ENCODE peak calls at places on chromosomes 16 and 17, in five cellular contexts. One of them, this sample, is unnamed.

GRCh38 chr17:72580321-72581127 is 459.7 kb downstream of the SOX9 start:
- DNase-seq in HEK293T: no peak
- DNase-seq in HepG2: peak; percentile 100
- DNase-seq in K562: no peak
- DNase-seq in GM12878: no peak
- DNase-seq in this sample: no peak

GRCh38 chr17:82201498-82201910 is 11.1 kb downstream of the CCDC57 start:
- DNase-seq in HEK293T: no peak
- DNase-seq in HepG2: no peak
- DNase-seq in K562: no peak
- DNase-seq in GM12878: no peak
- DNase-seq in this sample: peak; percentile 16

GRCh38 chr17:81471804-81472456 is 40.7 kb downstream of the ACTG1 start:
- DNase-seq in HEK293T: peak; percentile 98
- DNase-seq in HepG2: peak; percentile 42
- DNase-seq in K562: peak; percentile 99
- DNase-seq in GM12878: no peak
- DNase-seq in this sample: peak; percentile 97

GRCh38 chr17:75679706-75680201 is 12.6 kb downstream of the SAP30BP start:
- DNase-seq in HEK293T: no peak
- DNase-seq in HepG2: no peak
- DNase-seq in K562: no peak
- DNase-seq in GM12878: no peak
- DNase-seq in this sample: no peak

GRCh38 chr16:19130385-19130784 is 16.6 kb downstream of the ITPRIPL2 start:
- DNase-seq in HEK293T: no peak
- DNase-seq in HepG2: no peak
- DNase-seq in K562: no peak
- DNase-seq in GM12878: no peak
- DNase-seq in this sample: no peak

GRCh38 chr17:16872836-16873653 is 98.9 kb downstream of the TNFRSF13B start:
- DNase-seq in HEK293T: peak; percentile 77
- DNase-seq in HepG2: no peak
- DNase-seq in K562: peak; percentile 74
- DNase-seq in GM12878: no peak
- DNase-seq in this sample: peak; percentile 83

GRCh38 chr17:83012161-83012800 is 67.1 kb upstream of the METRNL start:
- DNase-seq in HEK293T: no peak
- DNase-seq in HepG2: no peak
- DNase-seq in K562: no peak
- DNase-seq in GM12878: no peak
- DNase-seq in this sample: peak; percentile 41

GRCh38 chr16:4976611-4977145 is 18.5 kb downstream of the SEC14L5 start:
- DNase-seq in HEK293T: no peak
- DNase-seq in HepG2: peak; percentile 76
- DNase-seq in K562: no peak
- DNase-seq in GM12878: no peak
- DNase-seq in this sample: no peak

GRCh38 chr16:77780378-77780837 is 8.0 kb upstream of the VAT1L start:
- DNase-seq in HEK293T: no peak
- DNase-seq in HepG2: peak; percentile 46
- DNase-seq in K562: no peak
- DNase-seq in GM12878: no peak
- DNase-seq in this sample: no peak

GRCh38 chr17:39328815-39329214 is 72.6 kb downstream of the FBXL20 start:
- DNase-seq in HEK293T: no peak
- DNase-seq in HepG2: no peak
- DNase-seq in K562: no peak
- DNase-seq in GM12878: no peak
- DNase-seq in this sample: no peak

DNA sequence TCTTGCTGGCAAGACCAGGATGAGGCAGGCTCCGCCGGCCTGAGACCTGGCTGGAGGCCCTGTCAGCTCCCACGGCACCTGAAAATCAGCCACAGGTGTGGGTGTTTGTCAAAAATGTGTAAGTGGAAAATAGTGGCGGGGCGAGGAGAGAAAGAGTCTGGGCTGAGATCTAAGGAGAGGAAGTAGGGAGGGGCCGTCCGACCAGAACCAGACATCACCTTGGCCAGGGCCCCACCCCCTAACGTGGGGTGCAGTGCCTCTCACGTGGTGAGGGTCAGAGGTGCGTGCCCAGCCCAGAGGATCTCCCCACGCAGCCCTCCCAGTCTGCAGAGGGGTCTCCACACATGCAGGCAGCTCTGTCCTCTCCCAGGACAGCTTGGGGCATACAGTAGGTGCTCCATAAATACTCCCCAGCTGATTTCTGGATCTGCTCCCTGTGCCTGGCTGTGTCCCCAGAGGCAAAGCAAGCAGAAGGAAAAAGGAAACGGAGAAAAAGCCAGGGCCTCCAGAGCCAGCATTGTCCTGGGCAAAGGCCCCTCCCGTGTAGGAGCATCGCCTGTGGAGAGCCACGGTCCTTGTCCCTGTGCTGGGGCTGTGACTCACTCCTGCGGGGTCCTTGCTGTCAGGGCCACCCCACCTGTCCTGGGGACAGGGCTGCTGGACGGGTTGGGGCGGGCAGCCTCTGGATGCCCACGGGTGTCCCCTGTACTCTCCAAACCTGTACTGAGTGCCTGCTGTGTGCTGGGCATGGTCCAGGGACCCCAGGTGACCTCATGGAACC is 16.7 kb downstream of the ZFPM1 start:
- DNase-seq in HEK293T: no peak
- DNase-seq in HepG2: no peak
- DNase-seq in K562: no peak
- DNase-seq in GM12878: no peak
- DNase-seq in this sample: no peak
- TF ChIP-seq FOXM1 in HEK293T: no peak
- TF ChIP-seq FOXM1 in HepG2: no peak
- TF ChIP-seq FOXM1 in K562: no peak
- TF ChIP-seq FOXM1 in GM12878: no peak
- TF ChIP-seq FOXM1 in this sample: no peak

GRCh38 chr16:11449716-11450115 is 104.5 kb downstream of the RMI2 start:
- DNase-seq in HEK293T: no peak
- DNase-seq in HepG2: no peak
- DNase-seq in K562: no peak
- DNase-seq in GM12878: no peak
- DNase-seq in this sample: no peak

GRCh38 chr16:11448796-11449416 is 103.6 kb downstream of the RMI2 start:
- DNase-seq in HEK293T: no peak
- DNase-seq in HepG2: no peak
- DNase-seq in K562: no peak
- DNase-seq in GM12878: no peak
- DNase-seq in this sample: no peak

GRCh38 chr16:11452298-11452697 is 107.0 kb downstream of the RMI2 start:
- DNase-seq in HEK293T: no peak
- DNase-seq in HepG2: no peak
- DNase-seq in K562: no peak
- DNase-seq in GM12878: no peak
- DNase-seq in this sample: no peak

GRCh38 chr16:11456741-11457140 is 111.5 kb downstream of the RMI2 start:
- DNase-seq in HEK293T: no peak
- DNase-seq in HepG2: no peak
- DNase-seq in K562: no peak
- DNase-seq in GM12878: no peak
- DNase-seq in this sample: no peak

GRCh38 chr16:11452746-11453344 is 107.6 kb downstream of the RMI2 start:
- DNase-seq in HEK293T: no peak
- DNase-seq in HepG2: no peak
- DNase-seq in K562: no peak
- DNase-seq in GM12878: no peak
- DNase-seq in this sample: no peak
- TF ChIP-seq FOXM1 in HEK293T: no peak
- TF ChIP-seq FOXM1 in HepG2: no peak
- TF ChIP-seq FOXM1 in K562: no peak
- TF ChIP-seq FOXM1 in GM12878: no peak
- TF ChIP-seq FOXM1 in this sample: no peak

GRCh38 chr17:12250973-12251372 is 230.3 kb downstream of the MAP2K4 start:
- DNase-seq in HEK293T: no peak
- DNase-seq in HepG2: no peak
- DNase-seq in K562: no peak
- DNase-seq in GM12878: no peak
- DNase-seq in this sample: no peak
- TF ChIP-seq FOXM1 in HEK293T: no peak
- TF ChIP-seq FOXM1 in HepG2: no peak
- TF ChIP-seq FOXM1 in K562: no peak
- TF ChIP-seq FOXM1 in GM12878: no peak
- TF ChIP-seq FOXM1 in this sample: no peak

GRCh38 chr17:14303343-14304221 is 2.7 kb downstream of the HS3ST3B1 start:
- DNase-seq in HEK293T: no peak
- DNase-seq in HepG2: no peak
- DNase-seq in K562: peak; percentile 10
- DNase-seq in GM12878: no peak
- DNase-seq in this sample: no peak
- TF ChIP-seq FOXM1 in HEK293T: no peak
- TF ChIP-seq FOXM1 in HepG2: no peak
- TF ChIP-seq FOXM1 in K562: no peak
- TF ChIP-seq FOXM1 in GM12878: no peak
- TF ChIP-seq FOXM1 in this sample: no peak

GRCh38 chr17:9926150-9926804 is 21.2 kb upstream of the RCVRN start:
- DNase-seq in HEK293T: no peak
- DNase-seq in HepG2: no peak
- DNase-seq in K562: no peak
- DNase-seq in GM12878: no peak
- DNase-seq in this sample: no peak

GRCh38 chr17:9922012-9922848 is 17.2 kb upstream of the RCVRN start:
- DNase-seq in HEK293T: no peak
- DNase-seq in HepG2: no peak
- DNase-seq in K562: no peak
- DNase-seq in GM12878: no peak
- DNase-seq in this sample: no peak

GRCh38 chr17:9928601-9929341 is 23.7 kb upstream of the RCVRN start:
- DNase-seq in HEK293T: peak; percentile 50
- DNase-seq in HepG2: peak; percentile 52
- DNase-seq in K562: peak; percentile 12
- DNase-seq in GM12878: no peak
- DNase-seq in this sample: peak; percentile 58

GRCh38 chr17:9924735-9925191 is 19.7 kb upstream of the RCVRN start:
- DNase-seq in HEK293T: peak; percentile 68
- DNase-seq in HepG2: peak; percentile 66
- DNase-seq in K562: peak; percentile 23
- DNase-seq in GM12878: peak; percentile 48
- DNase-seq in this sample: peak; percentile 61

DNA sequence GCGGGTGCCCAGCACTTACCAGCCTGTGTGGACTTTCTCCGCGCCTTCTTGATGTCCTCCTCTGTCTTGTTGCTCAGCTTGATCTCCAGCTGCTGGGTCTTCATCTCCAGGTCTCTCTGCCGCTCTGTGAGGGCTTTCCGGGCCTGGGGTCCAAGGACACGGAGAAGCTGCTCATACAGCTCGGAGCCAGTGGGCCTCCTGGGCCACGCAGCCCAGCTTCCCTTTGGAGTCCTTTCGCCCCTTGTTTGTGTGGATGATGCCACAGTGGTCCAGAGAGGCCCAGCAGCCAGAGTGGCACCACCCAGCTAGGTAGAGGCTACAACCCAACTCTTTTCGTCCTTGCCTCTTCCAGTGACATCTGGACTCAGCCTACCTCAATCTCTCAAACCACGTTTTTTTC is 20.4 kb upstream of the RCVRN start:
- DNase-seq in HEK293T: no peak
- DNase-seq in HepG2: no peak
- DNase-seq in K562: no peak
- DNase-seq in GM12878: no peak
- DNase-seq in this sample: no peak
- TF ChIP-seq FOXM1 in HEK293T: no peak
- TF ChIP-seq FOXM1 in HepG2: no peak
- TF ChIP-seq FOXM1 in K562: no peak
- TF ChIP-seq FOXM1 in GM12878: no peak
- TF ChIP-seq FOXM1 in this sample: no peak

DNA sequence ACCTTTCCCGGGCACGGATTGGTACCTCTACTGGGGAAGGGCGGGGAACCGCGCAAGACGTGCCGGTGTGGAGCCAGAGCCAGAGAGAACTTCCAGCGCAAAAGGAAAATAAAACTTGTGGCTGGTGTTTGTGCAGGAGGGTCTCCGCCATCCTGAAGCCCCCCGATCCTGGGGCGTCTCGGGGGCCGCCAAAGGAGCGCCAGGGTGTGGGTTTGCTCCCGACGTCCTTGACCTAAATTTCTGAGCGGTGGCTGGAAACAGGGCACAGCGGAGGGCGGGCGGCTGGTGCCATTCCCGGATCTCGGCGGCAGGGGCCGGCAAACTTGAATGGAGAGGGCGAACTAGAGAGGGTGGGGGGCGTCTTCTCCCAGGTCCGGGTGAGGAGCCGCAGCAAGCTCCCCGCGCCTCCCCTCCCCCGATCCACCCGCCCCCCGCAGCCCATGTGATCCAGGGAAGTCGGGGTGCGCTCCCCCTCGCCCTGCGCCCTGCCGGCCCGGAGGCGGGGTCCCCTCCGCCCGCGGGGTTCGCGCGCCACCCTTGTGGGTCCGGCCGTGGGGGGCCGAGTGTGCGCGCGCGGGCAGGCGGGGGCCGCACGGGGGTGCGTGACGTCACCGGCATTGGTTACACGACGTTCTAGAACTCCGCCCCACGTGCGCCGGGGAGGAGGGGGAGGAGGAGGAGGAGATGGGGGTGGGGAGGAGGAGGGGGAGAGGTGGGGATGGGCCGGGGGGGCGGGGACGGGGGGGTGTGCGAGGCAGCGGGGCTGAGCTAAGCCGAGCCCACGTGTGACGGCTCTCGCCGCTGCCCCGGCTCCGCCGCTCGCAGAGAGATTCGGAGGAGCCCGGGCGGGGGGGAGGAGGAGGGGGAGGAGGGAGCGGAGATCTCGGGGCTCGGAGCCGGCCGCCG is at the start of gene MSI2:
- DNase-seq in HEK293T: peak; percentile 90
- DNase-seq in HepG2: peak; percentile 76
- DNase-seq in K562: peak; percentile 88
- DNase-seq in GM12878: peak; percentile 51
- DNase-seq in this sample: peak; percentile 97
- TF ChIP-seq FOXM1 in HEK293T: peak; percentile 85
- TF ChIP-seq FOXM1 in HepG2: no peak
- TF ChIP-seq FOXM1 in K562: peak; percentile 42
- TF ChIP-seq FOXM1 in GM12878: no peak
- TF ChIP-seq FOXM1 in this sample: no peak

DNA sequence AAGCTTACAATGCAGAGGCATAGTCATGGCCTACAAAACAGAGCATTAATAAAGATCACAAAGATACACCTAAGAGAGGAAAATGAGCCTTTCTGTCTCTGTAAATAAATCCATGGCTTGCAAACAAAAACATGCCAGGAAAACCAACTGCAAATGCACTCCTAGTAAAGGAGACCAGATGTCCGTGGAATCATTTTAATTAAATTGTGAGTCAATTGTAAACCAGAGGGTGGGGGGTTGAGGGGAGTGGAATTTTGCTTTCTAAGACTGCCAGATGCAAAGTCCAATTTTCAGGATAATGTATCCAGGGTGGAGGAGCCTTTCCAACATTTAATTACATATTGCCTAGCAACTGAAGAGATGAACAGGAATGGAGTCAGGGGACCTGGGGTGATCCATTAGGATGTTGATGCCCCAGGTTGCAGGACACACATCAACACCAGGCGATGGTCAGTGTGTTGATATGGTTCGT is 390.3 kb upstream of the CCL2 start:
- DNase-seq in HEK293T: no peak
- DNase-seq in HepG2: no peak
- DNase-seq in K562: no peak
- DNase-seq in GM12878: no peak
- DNase-seq in this sample: peak; percentile 69
- TF ChIP-seq FOXM1 in HEK293T: no peak
- TF ChIP-seq FOXM1 in HepG2: no peak
- TF ChIP-seq FOXM1 in K562: no peak
- TF ChIP-seq FOXM1 in GM12878: no peak
- TF ChIP-seq FOXM1 in this sample: no peak